ENCODE peak calls at places on chromosomes 2 and 18, in seven cellular contexts. K is vagina, R is IMR-90, F is HCT116, G is cardiac muscle cell, E is keratinocyte, U is bronchial epithelial cell. B is an unnamed sample.

GRCh38 chr2:172884336-172884735 is 148.7 kb downstream of the RAPGEF4 start:
- DNase-seq in K (no peak), R (peak; percentile 53), F (no peak), G (no peak), E (peak; percentile 33), U (peak; percentile 68), B (no peak)

GRCh38 chr2:236536727-236537398 is 32.8 kb upstream of the ACKR3 start:
- DNase-seq in K (no peak), R (no peak), F (no peak), G (no peak), E (no peak), U (no peak), B (no peak)

GRCh38 chr2:154240921-154241379 is 369.2 kb downstream of the GALNT13 start:
- DNase-seq in K (no peak), R (no peak), F (no peak), G (no peak), E (no peak), U (no peak), B (no peak)

GRCh38 chr2:80529466-80530165 is 225.1 kb upstream of the LRRTM1 start:
- DNase-seq in K (no peak), R (no peak), F (no peak), G (no peak), E (no peak), U (no peak), B (no peak)

GRCh38 chr2:177165731-177166711 is 46.6 kb upstream of the HNRNPA3 start:
- DNase-seq in K (no peak), R (peak; percentile 40), F (no peak), G (peak; percentile 80), E (no peak), U (peak; percentile 67), B (no peak)

GRCh38 chr2:179017958-179018357 is 32.0 kb downstream of the CCDC141 start:
- DNase-seq in K (no peak), R (no peak), F (no peak), G (no peak), E (no peak), U (no peak), B (no peak)

GRCh38 chr2:217218269-217219140 is 358.6 kb upstream of the TNP1 start:
- DNase-seq in K (no peak), R (peak; percentile 87), F (no peak), G (peak; percentile 85), E (no peak), U (peak; percentile 32), B (no peak)

GRCh38 chr2:141508806-141509595 is 621.8 kb downstream of the LRP1B start:
- DNase-seq in K (no peak), R (peak; percentile 8), F (no peak), G (no peak), E (no peak), U (no peak), B (no peak)

GRCh38 chr2:112493048-112493447 is 11.1 kb downstream of the TTL start:
- DNase-seq in K (no peak), R (peak; percentile 9), F (no peak), G (peak; percentile 13), E (no peak), U (peak; percentile 31), B (peak; percentile 42)

GRCh38 chr2:237875234-237876055 is 16.0 kb downstream of the RAMP1 start:
- DNase-seq in K (no peak), R (no peak), F (no peak), G (no peak), E (no peak), U (no peak), B (peak; percentile 52)

GRCh38 chr2:10282621-10283105 is 20.0 kb upstream of the HPCAL1 start:
- DNase-seq in K (no peak), R (no peak), F (no peak), G (no peak), E (no peak), U (no peak), B (no peak)

GRCh38 chr2:209499071-209499470 is 75.2 kb downstream of the MAP2 start:
- DNase-seq in K (no peak), R (peak; percentile 36), F (no peak), G (peak; percentile 20), E (no peak), U (peak; percentile 26), B (no peak)

GRCh38 chr18:76376668-76377358 is 118.2 kb downstream of the ZNF516 start:
- DNase-seq in K (no peak), R (no peak), F (no peak), G (no peak), E (no peak), U (peak; percentile 75), B (no peak)

GRCh38 chr2:127810637-127811396 is at the start of gene WDR33:
- DNase-seq in K (no peak), R (peak; percentile 84), F (peak; percentile 80), G (peak; percentile 91), E (peak; percentile 56), U (peak; percentile 86), B (peak; percentile 96)

GRCh38 chr2:126825306-126825705 is 73.4 kb upstream of the TEX51 start:
- DNase-seq in K (no peak), R (no peak), F (no peak), G (no peak), E (no peak), U (no peak), B (no peak)

GRCh38 chr2:228417966-228418365 is 236.5 kb upstream of the SPHKAP start:
- DNase-seq in K (no peak), R (no peak), F (no peak), G (no peak), E (no peak), U (peak; percentile 8), B (no peak)

GRCh38 chr2:101037161-101037755 is 35.2 kb downstream of the RPL31 start:
- DNase-seq in K (no peak), R (no peak), F (no peak), G (no peak), E (no peak), U (no peak), B (no peak)

GRCh38 chr2:100766806-100767205 is 53.1 kb upstream of the NPAS2 start:
- DNase-seq in K (no peak), R (no peak), F (no peak), G (no peak), E (no peak), U (no peak), B (no peak)

GRCh38 chr18:6382968-6383367 is 31.7 kb downstream of the L3MBTL4 start:
- DNase-seq in K (no peak), R (no peak), F (no peak), G (no peak), E (no peak), U (no peak), B (no peak)

GRCh38 chr2:42935692-42936631 is 143.6 kb upstream of the HAAO start:
- DNase-seq in K (no peak), R (no peak), F (no peak), G (no peak), E (no peak), U (peak; percentile 63), B (no peak)

GRCh38 chr18:78145096-78145495 is 834.5 kb upstream of the SALL3 start:
- DNase-seq in K (no peak), R (no peak), F (no peak), G (no peak), E (no peak), U (peak; percentile 62), B (no peak)

GRCh38 chr2:205741256-205741978 is 59.1 kb downstream of the NRP2 start:
- DNase-seq in K (no peak), R (no peak), F (no peak), G (no peak), E (no peak), U (peak; percentile 30), B (no peak)

GRCh38 chr18:5890261-5890605 is 5.1 kb downstream of the TMEM200C start:
- DNase-seq in K (no peak), R (no peak), F (no peak), G (no peak), E (no peak), U (no peak), B (no peak)

GRCh38 chr2:9630750-9631483 is at the start of gene YWHAQ:
- DNase-seq in K (no peak), R (peak; percentile 99), F (peak; percentile 97), G (peak; percentile 100), E (peak; percentile 87), U (peak; percentile 92), B (peak; percentile 99)

GRCh38 chr2:240440704-240441320 is 5.3 kb downstream of the GPC1 start:
- DNase-seq in K (no peak), R (no peak), F (no peak), G (no peak), E (no peak), U (no peak), B (no peak)

GRCh38 chr2:16032282-16033031 is 92.1 kb downstream of the MYCN start:
- DNase-seq in K (no peak), R (no peak), F (no peak), G (no peak), E (no peak), U (no peak), B (no peak)

GRCh38 chr2:234448506-234449169 is 48.2 kb downstream of the ARL4C start:
- DNase-seq in K (no peak), R (no peak), F (no peak), G (no peak), E (no peak), U (no peak), B (peak; percentile 50)

GRCh38 chr2:85854166-85854509 is 34.7 kb downstream of the ST3GAL5 start:
- DNase-seq in K (no peak), R (no peak), F (no peak), G (no peak), E (no peak), U (no peak), B (no peak)

GRCh38 chr18:45962866-45963265 is 4.3 kb downstream of the EPG5 start:
- DNase-seq in K (no peak), R (peak; percentile 81), F (no peak), G (peak; percentile 59), E (no peak), U (no peak), B (no peak)

GRCh38 chr2:17662723-17663122 is 90.9 kb downstream of the SMC6 start:
- DNase-seq in K (no peak), R (no peak), F (no peak), G (no peak), E (no peak), U (no peak), B (no peak)

GRCh38 chr2:38374978-38375377 is 2.1 kb downstream of the ATL2 start:
- DNase-seq in K (no peak), R (no peak), F (no peak), G (no peak), E (no peak), U (no peak), B (no peak)
- H3K4me3 ChIP-seq in K (peak overlapping the region; percentile 95), R (no peak overlapping the region), F (peak overlapping the region; percentile 85), G (peak overlapping the region; percentile 87), E (peak overlapping the region; percentile 85), U (peak overlapping the region; percentile 99), B (peak overlapping the region; percentile 11)

GRCh38 chr18:13234528-13234795 is 15.9 kb downstream of the LDLRAD4 start:
- DNase-seq in K (no peak), R (no peak), F (no peak), G (no peak), E (no peak), U (no peak), B (no peak)
- H3K4me3 ChIP-seq in K (no peak overlapping the region), R (no peak overlapping the region), F (no peak overlapping the region), G (no peak overlapping the region), E (no peak overlapping the region), U (no peak overlapping the region), B (no peak overlapping the region)

GRCh38 chr2:102432386-102432785 is 9.4 kb downstream of the IL18RAP start:
- DNase-seq in K (no peak), R (no peak), F (no peak), G (no peak), E (no peak), U (no peak), B (no peak)
- H3K4me3 ChIP-seq in K (no peak overlapping the region), R (no peak overlapping the region), F (no peak overlapping the region), G (no peak overlapping the region), E (no peak overlapping the region), U (no peak overlapping the region), B (no peak overlapping the region)

GRCh38 chr18:48136051-48136543 is 205.6 kb upstream of the SMAD2 start:
- DNase-seq in K (no peak), R (no peak), F (no peak), G (no peak), E (no peak), U (no peak), B (no peak)
- H3K4me3 ChIP-seq in K (peak overlapping the region; percentile 67), R (no peak overlapping the region), F (peak overlapping the region; percentile 69), G (peak overlapping the region; percentile 43), E (peak overlapping the region; percentile 54), U (peak overlapping the region; percentile 50), B (peak overlapping the region; percentile 46)

B was measured in H7.